ENCODE peak calls at places on chromosomes 13 and 19, in ten cellular contexts. G is lower lobe of right lung, C is Caco-2, X is IMR-90, D is tibial nerve, K is GM10248, P is left ventricle myocardium inferior, W is PC-3, M is sigmoid colon, J is BJ. E is an unnamed sample.

GRCh38 chr19:43781630-43782310 is 997 bp upstream of the KCNN4 start:
- DNase-seq in G (no peak), C (no peak), X (no peak), D (no peak), K (no peak), P (no peak), W (peak; percentile 32), M (no peak), J (no peak), E (no peak)

GRCh38 chr13:21016487-21016886 is 44.9 kb downstream of the LATS2 start:
- DNase-seq in G (no peak), C (no peak), X (no peak), D (no peak), K (no peak), P (no peak), W (no peak), M (no peak), J (no peak), E (no peak)

GRCh38 chr19:46225558-46226004 is 4.0 kb upstream of the IGFL1 start:
- DNase-seq in G (no peak), C (peak; percentile 23), X (peak; percentile 2), D (no peak), K (no peak), P (no peak), W (peak; percentile 19), M (no peak), J (no peak), E (no peak)

GRCh38 chr13:104584481-104584880 is 1518.3 kb upstream of the SLC10A2 start:
- DNase-seq in G (no peak), C (no peak), X (peak; percentile 58), D (no peak), K (no peak), P (no peak), W (no peak), M (no peak), J (no peak), E (no peak)

GRCh38 chr13:37403776-37404497 is 194.6 kb downstream of the POSTN start:
- DNase-seq in G (no peak), C (no peak), X (peak; percentile 92), D (no peak), K (no peak), P (no peak), W (no peak), M (no peak), J (peak; percentile 37), E (no peak)

GRCh38 chr13:106212436-106213010 is 322.9 kb downstream of the EFNB2 start:
- DNase-seq in G (no peak), C (no peak), X (no peak), D (no peak), K (no peak), P (no peak), W (no peak), M (no peak), J (peak; percentile 39), E (no peak)

GRCh38 chr19:33434886-33435705 is 61.6 kb downstream of the CEBPG start:
- DNase-seq in G (peak; percentile 37), C (no peak), X (peak; percentile 32), D (no peak), K (no peak), P (peak; percentile 9), W (no peak), M (peak; percentile 64), J (no peak), E (no peak)

GRCh38 chr13:99031725-99032298 is 53.9 kb upstream of the DOCK9 start:
- DNase-seq in G (no peak), C (no peak), X (no peak), D (no peak), K (no peak), P (no peak), W (peak; percentile 8), M (no peak), J (no peak), E (no peak)

GRCh38 chr19:56405062-56405461 is 930 bp downstream of the ZNF583 start:
- DNase-seq in G (no peak), C (no peak), X (no peak), D (no peak), K (no peak), P (no peak), W (no peak), M (no peak), J (no peak), E (no peak)

GRCh38 chr19:18239303-18239702 is 13.1 kb upstream of the PDE4C start:
- DNase-seq in G (no peak), C (no peak), X (no peak), D (no peak), K (no peak), P (no peak), W (no peak), M (no peak), J (no peak), E (no peak)

GRCh38 chr19:7539827-7540425 is 4.4 kb downstream of the PNPLA6 start:
- DNase-seq in G (no peak), C (no peak), X (no peak), D (no peak), K (no peak), P (no peak), W (no peak), M (no peak), J (no peak), E (no peak)

GRCh38 chr13:87274209-87274819 is 396.9 kb upstream of the SLITRK5 start:
- DNase-seq in G (no peak), C (peak; percentile 64), X (peak; percentile 47), D (no peak), K (peak; percentile 7), P (no peak), W (peak; percentile 69), M (no peak), J (no peak), E (peak; percentile 15)

GRCh38 chr13:60583196-60583908 is 186.3 kb downstream of the TDRD3 start:
- DNase-seq in G (no peak), C (no peak), X (peak; percentile 16), D (peak; percentile 22), K (no peak), P (no peak), W (no peak), M (no peak), J (no peak), E (no peak)
- TF ChIP-seq CTCF in G (no peak), C (no peak), X (no peak), D (no peak), K (no peak), P (no peak), W (no peak), M (no peak), J (peak; percentile 10), E (no peak)

DNA sequence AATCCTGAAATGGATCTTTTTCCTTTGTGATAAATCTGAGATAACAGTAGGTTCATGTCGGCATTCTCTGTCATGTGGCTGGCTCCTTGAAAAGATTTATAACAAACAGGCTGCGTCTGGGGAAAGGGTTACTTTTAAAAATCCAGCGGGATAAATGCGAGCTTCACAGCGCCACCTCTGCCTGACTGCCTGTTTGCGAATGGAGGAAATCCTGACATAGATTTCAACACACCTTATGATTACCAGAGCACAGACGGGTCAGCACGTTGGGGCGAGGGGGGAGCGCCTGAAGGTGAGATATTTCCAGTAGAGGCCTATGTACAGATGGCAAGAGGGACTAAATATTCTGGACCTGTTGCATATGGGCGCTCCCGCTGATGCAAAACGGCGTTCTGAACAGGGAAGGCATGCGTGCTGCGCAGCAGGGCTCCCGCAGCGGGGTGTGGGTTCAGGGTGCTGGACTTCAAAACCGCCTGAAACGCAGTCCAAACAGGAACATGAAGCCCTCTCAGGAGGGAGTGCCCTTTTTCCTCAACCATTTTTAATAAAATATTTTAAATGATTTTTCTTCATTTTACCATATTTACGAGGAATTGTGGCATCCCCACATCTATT is 445.3 kb upstream of the SGCG start:
- DNase-seq in G (no peak), C (no peak), X (no peak), D (no peak), K (no peak), P (no peak), W (no peak), M (no peak), J (no peak), E (no peak)
- TF ChIP-seq CTCF in G (no peak), C (no peak), X (no peak), D (no peak), K (no peak), P (peak; percentile 28), W (peak; percentile 24), M (no peak), J (no peak), E (peak; percentile 23)

GRCh38 chr13:39676315-39676876 is 20.9 kb downstream of the COG6 start:
- DNase-seq in G (no peak), C (peak; percentile 29), X (peak; percentile 39), D (no peak), K (peak; percentile 11), P (no peak), W (peak; percentile 67), M (no peak), J (no peak), E (peak; percentile 16)
- TF ChIP-seq CTCF in G (peak; percentile 41), C (peak; percentile 44), X (peak; percentile 47), D (peak; percentile 34), K (peak; percentile 45), P (peak; percentile 66), W (peak; percentile 58), M (peak; percentile 27), J (peak; percentile 40), E (peak; percentile 46)

GRCh38 chr19:1249990-1250298 is 1.6 kb downstream of the MIDN start:
- DNase-seq in G (no peak), C (no peak), X (no peak), D (no peak), K (no peak), P (no peak), W (no peak), M (no peak), J (no peak), E (no peak)
- TF ChIP-seq CTCF in G (no peak), C (no peak), X (no peak), D (no peak), K (no peak), P (no peak), W (no peak), M (no peak), J (no peak), E (no peak)